ENCODE peak calls at places on chromosomes 5 and 9, in four cellular contexts. U, A, N and W are unnamed samples.

GRCh38 chr5:143865421-143865820 is 53.5 kb downstream of the HMHB1 start:
- DNase-seq in U (no peak), A (no peak), N (no peak), W (no peak)

GRCh38 chr5:148776780-148777179 is 49.6 kb upstream of the ADRB2 start:
- DNase-seq in A (no peak), U (no peak), N (no peak), W (no peak)

GRCh38 chr5:88682797-88683496 is 200.0 kb downstream of the MEF2C start:
- DNase-seq in A (no peak), N (no peak), U (no peak), W (no peak)

GRCh38 chr5:102916114-102916513 is 161.0 kb downstream of the PAM start:
- DNase-seq in U (no peak), N (no peak), A (no peak), W (no peak)

GRCh38 chr5:127766556-127767335 is 63.6 kb downstream of the CCDC192 start:
- DNase-seq in U (no peak), N (no peak), A (no peak), W (no peak)

GRCh38 chr9:32334112-32334511 is 50.3 kb upstream of the ACO1 start:
- DNase-seq in U (no peak), N (no peak), A (no peak), W (no peak)

GRCh38 chr5:118548761-118549160 is 439.6 kb downstream of the DTWD2 start:
- DNase-seq in U (no peak), N (no peak), A (peak; percentile 24), W (no peak)

GRCh38 chr9:107340920-107341632 is 58.0 kb downstream of the RAD23B start:
- DNase-seq in A (peak; percentile 74), U (peak; percentile 80), N (peak; percentile 63), W (peak; percentile 72)

GRCh38 chr5:93915142-93915553 is 173.7 kb upstream of the POU5F2 start:
- DNase-seq in N (no peak), A (peak; percentile 65), U (no peak), W (no peak)

GRCh38 chr5:173622639-173623038 is 6.2 kb upstream of the BOD1 start:
- DNase-seq in A (no peak), U (no peak), N (no peak), W (no peak)

GRCh38 chr5:173616577-173617118 is at the start of gene BOD1:
- DNase-seq in N (peak; percentile 82), A (peak; percentile 99), U (peak; percentile 94), W (peak; percentile 90)

GRCh38 chr5:173615884-173616576 is 420 bp downstream of the BOD1 start:
- DNase-seq in N (peak; percentile 39), A (peak; percentile 84), U (peak; percentile 78), W (peak; percentile 58)

GRCh38 chr5:173620784-173621183 is 4.3 kb upstream of the BOD1 start:
- DNase-seq in A (no peak), N (no peak), U (no peak), W (no peak)

DNA sequence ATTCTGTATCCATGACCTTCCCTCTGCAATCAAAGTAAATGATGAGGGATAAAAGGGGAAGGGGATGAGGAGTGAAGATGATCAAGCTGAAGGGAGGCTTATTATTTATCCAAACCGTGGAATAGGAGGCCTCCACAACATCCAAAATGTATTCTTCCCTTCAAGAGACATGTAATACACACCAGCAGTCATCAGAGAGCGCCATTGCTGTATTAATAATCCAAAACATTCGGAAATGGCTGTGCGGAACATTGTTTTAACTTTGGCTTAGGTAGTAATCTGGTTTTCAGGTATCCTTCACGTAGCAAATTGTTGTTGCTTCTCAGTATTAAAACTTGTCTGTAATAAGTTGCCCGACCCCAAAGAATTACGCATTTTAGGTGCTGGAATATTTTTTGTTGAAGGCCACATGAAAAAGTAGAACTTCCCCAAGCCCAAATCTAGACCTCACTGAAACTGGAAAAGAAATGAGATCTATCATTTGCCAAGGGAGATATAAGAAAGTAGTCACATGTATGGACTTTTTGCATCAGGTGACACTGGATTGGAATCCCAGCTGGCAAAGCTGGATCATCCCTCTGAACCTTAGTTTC is 2.6 kb upstream of the BOD1 start:
- DNase-seq in U (peak; percentile 34), A (peak; percentile 60), N (no peak), W (peak; percentile 25)
- TF ChIP-seq CTCF in U (peak; percentile 87), A (peak; percentile 72), N (peak; percentile 51), W (peak; percentile 75)

GRCh38 chr5:43401827-43402226 is 10.4 kb downstream of the CCL28 start:
- DNase-seq in N (no peak), U (no peak), A (no peak), W (no peak)

GRCh38 chr5:43396762-43397304 is 15.4 kb downstream of the CCL28 start:
- DNase-seq in U (peak; percentile 60), A (peak; percentile 22), N (no peak), W (no peak)

GRCh38 chr5:43400082-43400481 is 12.1 kb downstream of the CCL28 start:
- DNase-seq in A (no peak), U (no peak), N (no peak), W (no peak)
- TF ChIP-seq CTCF in A (peak; percentile 41), U (no peak), N (no peak), W (no peak)

GRCh38 chr5:1208743-1209551 is 7.6 kb downstream of the SLC6A19 start:
- DNase-seq in A (peak; percentile 12), N (no peak), U (no peak), W (no peak)
- TF ChIP-seq CTCF in A (peak; percentile 50), N (no peak), U (no peak), W (peak; percentile 42)

GRCh38 chr9:96655198-96655851 is at the start of gene PRXL2C:
- DNase-seq in N (peak; percentile 60), U (peak; percentile 84), A (peak; percentile 79), W (no peak)
- TF ChIP-seq CTCF in N (no peak), U (no peak), A (no peak), W (peak; percentile 0)

GRCh38 chr5:73256012-73256411 is 83.0 kb downstream of the TMEM174 start:
- DNase-seq in A (no peak), N (no peak), U (no peak), W (no peak)
- TF ChIP-seq CTCF in A (no peak), N (no peak), U (no peak), W (no peak)